ENCODE peak calls at places on chromosome 10, in seven cellular contexts. A, D, K, J, I, S and O are unnamed samples. For H3K27me3 and H3K36me3, the result is how much of the 10 kb centered on the place peaks cover.

GRCh38 chr10:16809074-16809718 is 8.0 kb downstream of the RSU1 start:
- DNase-seq in A (no peak), I (no peak), J (peak), S (no peak), D (peak), K (no peak), O (peak)

GRCh38 chr10:124077216-124077615 is 16.2 kb downstream of the CHST15 start:
- DNase-seq in S (no peak), D (peak), I (no peak), A (no peak), J (no peak), K (no peak), O (no peak)

GRCh38 chr10:6647811-6648526 is 67.9 kb upstream of the PRKCQ start:
- DNase-seq in K (peak), S (peak), A (peak), I (peak), J (no peak), D (peak), O (peak)

GRCh38 chr10:93512565-93512964 is 16.2 kb downstream of the CEP55 start:
- DNase-seq in K (no peak), I (peak), D (no peak), A (no peak), S (no peak), J (peak), O (no peak)

GRCh38 chr10:110530131-110530831 is 32.6 kb downstream of the DUSP5 start:
- DNase-seq in I (peak), J (no peak), S (peak), D (peak), K (no peak), A (peak), O (no peak)

GRCh38 chr10:130423455-130424305 is 287.5 kb downstream of the GLRX3 start:
- DNase-seq in A (no peak), J (no peak), K (no peak), I (no peak), S (no peak), D (no peak), O (no peak)

GRCh38 chr10:110408203-110408871 is 89.4 kb upstream of the DUSP5 start:
- DNase-seq in S (no peak), I (no peak), J (no peak), K (no peak), D (no peak), A (no peak), O (no peak)

GRCh38 chr10:23912884-23913401 is 296.0 kb upstream of the KIAA1217 start:
- DNase-seq in I (no peak), S (no peak), J (no peak), K (no peak), A (no peak), D (peak), O (no peak)

GRCh38 chr10:21078410-21079329 is 181.6 kb upstream of the NEBL start:
- DNase-seq in S (no peak), A (peak), D (peak), J (peak), I (peak), K (peak), O (peak)

GRCh38 chr10:133100186-133100585 is 12.5 kb downstream of the ADGRA1 start:
- DNase-seq in D (no peak), J (no peak), K (no peak), I (no peak), S (no peak), A (no peak), O (no peak)

GRCh38 chr10:78162867-78163266 is 129.2 kb downstream of the RPS24 start:
- DNase-seq in I (no peak), J (peak), K (no peak), D (no peak), S (no peak), A (no peak), O (no peak)

GRCh38 chr10:131311661-131312260 is at the start of gene TCERG1L:
- DNase-seq in I (no peak), A (no peak), D (peak), J (no peak), S (no peak), K (no peak), O (peak)

GRCh38 chr10:82397859-82398258 is 522.9 kb downstream of the NRG3 start:
- DNase-seq in A (no peak), S (no peak), K (no peak), I (no peak), D (no peak), J (no peak), O (no peak)

GRCh38 chr10:121841862-121842261 is 86.0 kb downstream of the ATE1 start:
- DNase-seq in I (no peak), A (no peak), K (no peak), J (no peak), S (no peak), D (no peak), O (no peak)

GRCh38 chr10:43075612-43076003 is 1.3 kb upstream of the RET start:
- DNase-seq in D (peak), K (no peak), S (no peak), A (no peak), J (no peak), I (no peak), O (no peak)

GRCh38 chr10:126097558-126098215 is 201.3 kb downstream of the FANK1 start:
- DNase-seq in I (peak), J (no peak), K (no peak), S (no peak), D (no peak), A (no peak), O (no peak)

GRCh38 chr10:129770286-129770685 is 193.8 kb downstream of the EBF3 start:
- DNase-seq in A (no peak), J (no peak), K (no peak), D (no peak), S (no peak), I (no peak), O (peak)

GRCh38 chr10:11009471-11010308 is 8.0 kb upstream of the CELF2 start:
- DNase-seq in A (no peak), D (no peak), S (no peak), I (peak), J (no peak), K (no peak), O (no peak)

GRCh38 chr10:48552946-48553564 is 51.8 kb downstream of the ARHGAP22 start:
- DNase-seq in I (no peak), S (no peak), K (no peak), D (no peak), A (no peak), J (no peak), O (no peak)

GRCh38 chr10:32972454-32972853 is 14.4 kb upstream of the ITGB1 start:
- DNase-seq in D (no peak), I (no peak), K (no peak), A (no peak), S (no peak), J (no peak), O (no peak)

GRCh38 chr10:32970910-32971309 is 12.9 kb upstream of the ITGB1 start:
- DNase-seq in D (no peak), S (no peak), A (no peak), I (no peak), J (no peak), K (no peak), O (no peak)

GRCh38 chr10:32976338-32976737 is 18.3 kb upstream of the ITGB1 start:
- DNase-seq in A (no peak), I (no peak), D (no peak), S (no peak), J (no peak), K (no peak), O (no peak)

GRCh38 chr10:32972929-32973328 is 14.9 kb upstream of the ITGB1 start:
- DNase-seq in S (no peak), A (no peak), J (peak), K (no peak), D (no peak), I (peak), O (no peak)

DNA sequence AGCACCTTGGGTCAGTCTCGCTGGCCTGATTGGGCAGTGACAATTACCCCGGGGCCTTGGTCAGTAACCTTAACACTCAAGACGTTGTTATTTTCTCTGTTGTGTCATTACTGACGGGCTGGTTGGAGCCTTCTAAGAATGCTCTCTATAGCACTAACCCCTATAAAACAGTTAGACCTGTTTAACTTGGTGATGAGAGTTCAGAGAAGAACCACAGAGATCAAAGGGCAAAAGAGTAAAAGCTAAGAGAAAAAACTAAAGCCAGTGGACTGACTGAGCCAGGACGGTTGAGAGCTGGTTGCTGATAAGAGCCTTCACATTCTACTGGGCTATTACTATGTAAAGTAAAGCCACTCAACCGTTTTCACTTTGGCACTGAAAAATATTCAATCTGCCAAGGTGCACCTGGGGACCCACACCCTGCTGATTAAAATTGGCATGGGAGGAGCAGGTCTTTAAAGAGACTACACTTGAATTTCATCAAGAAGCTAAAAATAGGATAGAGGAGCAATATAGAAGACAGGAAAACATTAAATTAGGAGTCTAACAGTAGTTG is 13.6 kb upstream of the ITGB1 start:
- DNase-seq in J (no peak), K (no peak), I (no peak), D (no peak), A (no peak), S (no peak), O (no peak)
- H3K4me3 ChIP-seq in J (no peak), K (no peak), I (no peak), D (no peak), A (no peak), S (no peak), O (no peak)

GRCh38 chr10:117249493-117250093 is 8.7 kb downstream of the SLC18A2 start:
- DNase-seq in D (no peak), K (no peak), S (no peak), J (no peak), I (no peak), A (no peak), O (no peak)
- H3K27me3 ChIP-seq in D (under half), K (under half), S (under half), J (under half), I (under half), A (under half), O (under half)

DNA sequence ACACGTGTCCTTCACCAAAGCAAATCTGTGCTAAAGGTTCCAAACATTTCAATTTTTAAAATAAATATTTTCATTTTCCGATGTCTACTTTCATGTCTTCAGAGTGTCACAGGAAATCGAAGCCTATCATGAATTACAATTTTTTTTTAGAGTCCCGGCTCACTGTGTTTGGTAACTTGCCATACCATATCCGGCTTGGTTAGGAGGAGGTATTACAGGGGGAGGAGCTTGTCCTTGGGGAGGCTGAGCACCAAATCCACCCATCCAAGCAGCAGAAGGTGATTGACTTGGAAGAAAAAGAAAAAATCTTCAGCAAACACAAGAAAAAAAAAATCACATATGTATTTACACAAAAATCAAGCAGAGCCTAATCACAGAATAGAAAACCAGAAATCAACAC is 21.3 kb downstream of the TIAL1 start:
- DNase-seq in I (peak), S (no peak), D (no peak), J (peak), A (no peak), K (no peak), O (no peak)
- H3K36me3 ChIP-seq in I (half or more), S (half or more), D (half or more), J (under half), A (under half), K (under half), O (under half)

GRCh38 chr10:34580643-34581042 is 234.5 kb downstream of the PARD3 start:
- DNase-seq in J (peak), S (no peak), A (no peak), K (no peak), I (peak), D (no peak), O (no peak)
- H3K4me3 ChIP-seq in J (no peak), S (no peak), A (no peak), K (no peak), I (no peak), D (no peak), O (no peak)

GRCh38 chr10:27744478-27745379 is 890 bp downstream of the MKX start:
- DNase-seq in A (peak), J (peak), K (peak), D (peak), S (peak), I (peak), O (peak)
- H3K27me3 ChIP-seq in A (under half), J (half or more), K (half or more), D (half or more), S (half or more), I (half or more), O (under half)

GRCh38 chr10:361203-362135 is 226.2 kb downstream of the ZMYND11 start:
- DNase-seq in I (no peak), K (no peak), A (no peak), S (no peak), J (no peak), D (no peak), O (no peak)

GRCh38 chr10:360653-361052 is 225.4 kb downstream of the ZMYND11 start:
- DNase-seq in K (no peak), I (no peak), J (no peak), A (no peak), D (no peak), S (no peak), O (no peak)

GRCh38 chr10:359762-360161 is 224.5 kb downstream of the ZMYND11 start:
- DNase-seq in I (no peak), A (no peak), K (no peak), S (no peak), D (no peak), J (no peak), O (no peak)

GRCh38 chr10:357201-357950 is 222.1 kb downstream of the ZMYND11 start:
- DNase-seq in D (no peak), K (no peak), I (no peak), S (no peak), J (no peak), A (no peak), O (no peak)

GRCh38 chr10:359093-359492 is 223.8 kb downstream of the ZMYND11 start:
- DNase-seq in A (no peak), S (no peak), D (no peak), I (no peak), K (no peak), J (no peak), O (no peak)
- H3K36me3 ChIP-seq in A (under half), S (half or more), D (under half), I (under half), K (under half), J (half or more), O (under half)

GRCh38 chr10:87776328-87776727 is 41.7 kb downstream of the ATAD1 start:
- DNase-seq in J (no peak), K (no peak), I (no peak), A (no peak), S (no peak), D (no peak), O (no peak)
- H3K4me3 ChIP-seq in J (no peak), K (no peak), I (peak), A (no peak), S (no peak), D (no peak), O (no peak)

GRCh38 chr10:75606203-75606779 is 174.9 kb downstream of the LRMDA start:
- DNase-seq in J (no peak), A (no peak), D (no peak), I (no peak), S (no peak), K (no peak), O (no peak)
- H3K27me3 ChIP-seq in J (under half), A (under half), D (under half), I (under half), S (under half), K (under half), O (under half)

DNA sequence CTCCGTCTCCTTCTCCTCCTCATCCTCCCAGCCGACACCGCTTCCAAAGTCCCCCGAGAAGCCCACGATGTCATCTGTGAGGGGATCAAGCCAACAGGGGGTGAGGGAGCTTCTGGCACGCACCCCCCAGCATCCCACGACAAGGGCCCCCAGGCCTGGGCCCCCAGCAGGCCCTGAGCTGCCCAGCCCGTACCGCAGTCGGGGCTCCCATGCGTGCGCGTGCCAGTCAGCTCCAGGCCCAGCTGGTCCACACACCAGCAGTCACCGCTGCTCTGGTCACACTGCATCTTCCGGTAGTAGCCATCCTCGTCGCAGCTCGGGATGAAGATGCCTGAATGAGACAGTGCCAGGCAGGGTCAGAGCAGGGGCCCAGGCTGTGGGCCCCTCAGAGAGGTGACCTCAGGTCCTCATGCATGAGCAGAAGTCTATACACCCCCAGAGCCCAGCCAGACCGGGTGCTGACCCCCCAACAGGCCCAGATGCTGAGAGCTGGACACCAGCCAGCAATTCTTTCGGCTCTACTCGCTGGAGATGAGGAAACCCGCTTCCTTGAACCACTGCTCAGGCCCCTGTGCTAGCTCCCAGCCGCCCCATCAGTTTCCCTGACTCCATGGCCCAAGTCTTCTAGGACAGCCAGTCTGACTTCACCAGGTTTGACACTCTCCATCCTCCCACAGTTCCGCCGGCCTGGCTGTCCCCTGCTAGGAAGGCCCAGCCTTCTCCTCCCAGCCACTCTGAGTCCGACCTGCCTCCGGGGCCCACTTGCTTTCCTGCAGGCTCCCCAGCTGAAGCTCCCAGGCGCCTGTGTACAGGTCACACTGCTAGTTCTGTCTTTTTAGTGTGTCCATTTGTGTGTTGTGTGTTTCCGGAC is 25.3 kb downstream of the SPOCK2 start:
- DNase-seq in K (no peak), D (no peak), S (no peak), I (no peak), J (no peak), A (no peak), O (no peak)
- H3K36me3 ChIP-seq in K (under half), D (under half), S (under half), I (under half), J (under half), A (under half), O (under half)